ENCODE peak calls at places on chromosomes 1 and 21, in seven cellular contexts. One of them, this sample, is unnamed.

GRCh38 chr1:93614550-93615200 is 67.0 kb downstream of the BCAR3 start:
- DNase-seq in SHP77 treated with DMSO at 0.1 percent for 48 hours: peak
- DNase-seq in neural progenitor cell: no peak
- DNase-seq in GM13977: no peak
- DNase-seq in activated T-cell treated with anti-CD3 and anti-CD28 coated beads, Interleukin-2, amount 50 U/mL, for 48 hours: no peak
- DNase-seq in endothelial cell of umbilical vein: no peak
- DNase-seq in heart left ventricle: no peak
- DNase-seq in this sample: no peak

GRCh38 chr21:43814215-43815106 is 25.1 kb downstream of the RRP1 start:
- DNase-seq in SHP77 treated with DMSO at 0.1 percent for 48 hours: no peak
- DNase-seq in neural progenitor cell: peak
- DNase-seq in GM13977: no peak
- DNase-seq in activated T-cell treated with anti-CD3 and anti-CD28 coated beads, Interleukin-2, amount 50 U/mL, for 48 hours: no peak
- DNase-seq in endothelial cell of umbilical vein: no peak
- DNase-seq in heart left ventricle: peak
- DNase-seq in this sample: no peak

GRCh38 chr21:14414932-14415508 is 32.1 kb upstream of the HSPA13 start:
- DNase-seq in SHP77 treated with DMSO at 0.1 percent for 48 hours: no peak
- DNase-seq in neural progenitor cell: no peak
- DNase-seq in GM13977: peak
- DNase-seq in activated T-cell treated with anti-CD3 and anti-CD28 coated beads, Interleukin-2, amount 50 U/mL, for 48 hours: no peak
- DNase-seq in endothelial cell of umbilical vein: no peak
- DNase-seq in heart left ventricle: no peak
- DNase-seq in this sample: no peak

GRCh38 chr1:111406325-111406768 is 21.2 kb downstream of the OVGP1 start:
- DNase-seq in SHP77 treated with DMSO at 0.1 percent for 48 hours: peak
- DNase-seq in neural progenitor cell: no peak
- DNase-seq in GM13977: peak
- DNase-seq in activated T-cell treated with anti-CD3 and anti-CD28 coated beads, Interleukin-2, amount 50 U/mL, for 48 hours: peak
- DNase-seq in endothelial cell of umbilical vein: peak
- DNase-seq in heart left ventricle: no peak
- DNase-seq in this sample: no peak

GRCh38 chr1:13584876-13585598 is 1.4 kb downstream of the PDPN start:
- DNase-seq in SHP77 treated with DMSO at 0.1 percent for 48 hours: no peak
- DNase-seq in neural progenitor cell: no peak
- DNase-seq in GM13977: no peak
- DNase-seq in activated T-cell treated with anti-CD3 and anti-CD28 coated beads, Interleukin-2, amount 50 U/mL, for 48 hours: no peak
- DNase-seq in endothelial cell of umbilical vein: no peak
- DNase-seq in heart left ventricle: no peak
- DNase-seq in this sample: no peak

GRCh38 chr1:213457097-213457680 is 406.1 kb downstream of the RPS6KC1 start:
- DNase-seq in SHP77 treated with DMSO at 0.1 percent for 48 hours: no peak
- DNase-seq in neural progenitor cell: no peak
- DNase-seq in GM13977: no peak
- DNase-seq in activated T-cell treated with anti-CD3 and anti-CD28 coated beads, Interleukin-2, amount 50 U/mL, for 48 hours: no peak
- DNase-seq in endothelial cell of umbilical vein: no peak
- DNase-seq in heart left ventricle: peak
- DNase-seq in this sample: no peak

GRCh38 chr1:226526801-226527595 is 21.6 kb upstream of the STUM start:
- DNase-seq in SHP77 treated with DMSO at 0.1 percent for 48 hours: peak
- DNase-seq in neural progenitor cell: peak
- DNase-seq in GM13977: no peak
- DNase-seq in activated T-cell treated with anti-CD3 and anti-CD28 coated beads, Interleukin-2, amount 50 U/mL, for 48 hours: no peak
- DNase-seq in endothelial cell of umbilical vein: peak
- DNase-seq in heart left ventricle: peak
- DNase-seq in this sample: no peak

GRCh38 chr1:230375795-230376194 is 50.3 kb downstream of the PGBD5 start:
- DNase-seq in SHP77 treated with DMSO at 0.1 percent for 48 hours: no peak
- DNase-seq in neural progenitor cell: peak
- DNase-seq in GM13977: no peak
- DNase-seq in activated T-cell treated with anti-CD3 and anti-CD28 coated beads, Interleukin-2, amount 50 U/mL, for 48 hours: no peak
- DNase-seq in endothelial cell of umbilical vein: no peak
- DNase-seq in heart left ventricle: peak
- DNase-seq in this sample: no peak

GRCh38 chr1:66752000-66752592 is at the start of gene DYNLT5:
- DNase-seq in SHP77 treated with DMSO at 0.1 percent for 48 hours: no peak
- DNase-seq in neural progenitor cell: peak
- DNase-seq in GM13977: peak
- DNase-seq in activated T-cell treated with anti-CD3 and anti-CD28 coated beads, Interleukin-2, amount 50 U/mL, for 48 hours: peak
- DNase-seq in endothelial cell of umbilical vein: peak
- DNase-seq in heart left ventricle: peak
- DNase-seq in this sample: peak

GRCh38 chr1:179826626-179827280 is 50.9 kb downstream of the TOR1AIP2 start:
- DNase-seq in SHP77 treated with DMSO at 0.1 percent for 48 hours: no peak
- DNase-seq in neural progenitor cell: no peak
- DNase-seq in GM13977: no peak
- DNase-seq in activated T-cell treated with anti-CD3 and anti-CD28 coated beads, Interleukin-2, amount 50 U/mL, for 48 hours: peak
- DNase-seq in endothelial cell of umbilical vein: no peak
- DNase-seq in heart left ventricle: no peak
- DNase-seq in this sample: no peak

GRCh38 chr1:219699870-219700269 is 87.0 kb upstream of the ZC3H11B start:
- DNase-seq in SHP77 treated with DMSO at 0.1 percent for 48 hours: no peak
- DNase-seq in neural progenitor cell: no peak
- DNase-seq in GM13977: no peak
- DNase-seq in activated T-cell treated with anti-CD3 and anti-CD28 coated beads, Interleukin-2, amount 50 U/mL, for 48 hours: no peak
- DNase-seq in endothelial cell of umbilical vein: no peak
- DNase-seq in heart left ventricle: peak
- DNase-seq in this sample: no peak

GRCh38 chr1:56939209-56939608 is 26.6 kb downstream of the C8B start:
- DNase-seq in SHP77 treated with DMSO at 0.1 percent for 48 hours: no peak
- DNase-seq in neural progenitor cell: no peak
- DNase-seq in GM13977: no peak
- DNase-seq in activated T-cell treated with anti-CD3 and anti-CD28 coated beads, Interleukin-2, amount 50 U/mL, for 48 hours: no peak
- DNase-seq in endothelial cell of umbilical vein: no peak
- DNase-seq in heart left ventricle: no peak
- DNase-seq in this sample: no peak

GRCh38 chr1:214471458-214471857 is 79.9 kb downstream of the PTPN14 start:
- DNase-seq in SHP77 treated with DMSO at 0.1 percent for 48 hours: no peak
- DNase-seq in neural progenitor cell: no peak
- DNase-seq in GM13977: no peak
- DNase-seq in activated T-cell treated with anti-CD3 and anti-CD28 coated beads, Interleukin-2, amount 50 U/mL, for 48 hours: no peak
- DNase-seq in endothelial cell of umbilical vein: no peak
- DNase-seq in heart left ventricle: no peak
- DNase-seq in this sample: no peak